ENCODE peak calls at places on chromosomes 3 and 15, in eight cellular contexts. G is AG09319; B is endothelial cell of umbilical vein; H is naive thymus-derived CD8-positive, alpha-beta T cell; O is DMS 273 treated with DMSO at 0.1 percent for 48 hours; Y is stimulated activated CD4-positive, alpha-beta T cell treated with anti-CD3 and anti-CD28 coated beads, Interleukin-12 subunit alpha, Interleukin-12 subunit beta, amount 100 ng/mL, for 24 hours; V is amygdala; X is GF-D8. K is an unnamed sample.

GRCh38 chr15:75038948-75039533 is 15.7 kb downstream of the PPCDC start:
- DNase-seq in X (no peak), Y (no peak), B (no peak), H (no peak), G (no peak), V (no peak), O (no peak), K (no peak)

GRCh38 chr3:134928819-134929218 is 133.8 kb downstream of the EPHB1 start:
- DNase-seq in Y (no peak), V (no peak), B (no peak), X (no peak), G (no peak), O (no peak), H (no peak), K (no peak)

GRCh38 chr3:5891721-5892120 is 704.2 kb downstream of the EDEM1 start:
- DNase-seq in H (no peak), V (no peak), X (no peak), B (no peak), O (no peak), Y (no peak), G (no peak), K (no peak)

GRCh38 chr3:133854971-133855370 is 40.7 kb downstream of the RAB6B start:
- DNase-seq in G (no peak), X (no peak), O (no peak), V (peak), H (no peak), B (no peak), Y (no peak), K (no peak)

GRCh38 chr3:4019509-4019908 is 220.3 kb downstream of the LRRN1 start:
- DNase-seq in B (no peak), G (no peak), O (no peak), X (no peak), Y (no peak), V (no peak), H (no peak), K (no peak)

GRCh38 chr15:100878130-100878529 is 1.5 kb upstream of the ALDH1A3 start:
- DNase-seq in O (no peak), V (no peak), G (no peak), H (no peak), X (no peak), B (no peak), Y (no peak), K (no peak)

GRCh38 chr3:53216723-53217122 is 39.1 kb downstream of the TKT start:
- DNase-seq in X (no peak), O (no peak), V (no peak), G (no peak), H (no peak), Y (no peak), B (no peak), K (no peak)

GRCh38 chr3:40192628-40193027 is 116.9 kb upstream of the EIF1B start:
- DNase-seq in V (no peak), Y (no peak), H (no peak), B (no peak), O (no peak), G (no peak), X (no peak), K (no peak)

K was measured in brain pericyte.